ENCODE peak calls at places on chromosome 7, in four cellular contexts. E, U, P and H are unnamed samples.

GRCh38 chr7:135979674-135980660 is 2.8 kb upstream of the MTPN start:
- DNase-seq in E (no peak), U (no peak), P (no peak), H (no peak)

GRCh38 chr7:17580141-17580540 is 281.7 kb downstream of the AHR start:
- DNase-seq in E (no peak), U (no peak), P (no peak), H (no peak)

GRCh38 chr7:124456286-124456685 is 309.3 kb downstream of the GPR37 start:
- DNase-seq in E (no peak), U (no peak), P (no peak), H (no peak)

GRCh38 chr7:2954433-2954853 is 89.2 kb downstream of the CARD11 start:
- DNase-seq in E (no peak), U (no peak), P (no peak), H (no peak)

GRCh38 chr7:142508251-142508650 is 241.0 kb upstream of the PRSS1 start:
- DNase-seq in E (peak), U (no peak), P (no peak), H (no peak)

GRCh38 chr7:140212100-140212881 is 35.5 kb upstream of the KDM7A start:
- DNase-seq in E (no peak), U (no peak), P (no peak), H (no peak)

GRCh38 chr7:23712368-23713284 is 2.6 kb downstream of the STK31 start:
- DNase-seq in E (peak), U (peak), P (no peak), H (peak)

GRCh38 chr7:112079671-112080070 is 126.5 kb downstream of the DOCK4 start:
- DNase-seq in E (no peak), U (no peak), P (no peak), H (no peak)

GRCh38 chr7:107166702-107167426 is 1.9 kb upstream of the HBP1 start:
- DNase-seq in E (no peak), U (no peak), P (no peak), H (no peak)

GRCh38 chr7:25259487-25260243 is 31.4 kb upstream of the NPVF start:
- DNase-seq in E (peak), U (peak), P (peak), H (peak)

GRCh38 chr7:1536768-1537630 is 6.5 kb downstream of the MAFK start:
- DNase-seq in E (peak), U (no peak), P (no peak), H (peak)

GRCh38 chr7:93055543-93056107 is 62.2 kb downstream of the SAMD9 start:
- DNase-seq in E (no peak), U (peak), P (no peak), H (peak)

GRCh38 chr7:79489371-79489770 is 35.9 kb upstream of the MAGI2 start:
- DNase-seq in E (no peak), U (no peak), P (no peak), H (no peak)

GRCh38 chr7:103388469-103389140 is 41.2 kb downstream of the PSMC2 start:
- DNase-seq in E (no peak), U (no peak), P (no peak), H (peak)

GRCh38 chr7:2734761-2735571 is 47.0 kb downstream of the AMZ1 start:
- DNase-seq in E (no peak), U (no peak), P (no peak), H (no peak)

GRCh38 chr7:43232376-43232775 is 119.9 kb downstream of the HECW1 start:
- DNase-seq in E (no peak), U (no peak), P (no peak), H (no peak)

GRCh38 chr7:131250331-131250730 is 77.3 kb upstream of the MKLN1 start:
- DNase-seq in E (no peak), U (no peak), P (no peak), H (no peak)

GRCh38 chr7:23863209-23863798 is 153.3 kb downstream of the STK31 start:
- DNase-seq in E (peak), U (peak), P (no peak), H (peak)

GRCh38 chr7:112630565-112630964 is 149.8 kb downstream of the LSMEM1 start:
- DNase-seq in E (no peak), U (peak), P (no peak), H (no peak)

GRCh38 chr7:105617280-105618015 is 36.2 kb upstream of the EFCAB10 start:
- DNase-seq in E (no peak), U (no peak), P (no peak), H (no peak)

GRCh38 chr7:103499976-103500375 is 54.0 kb upstream of the SLC26A5 start:
- DNase-seq in E (no peak), U (no peak), P (no peak), H (no peak)

GRCh38 chr7:130454959-130455358 is 14.1 kb upstream of the CEP41 start:
- DNase-seq in E (no peak), U (no peak), P (no peak), H (no peak)

GRCh38 chr7:90655566-90655965 is 59.4 kb downstream of the CDK14 start:
- DNase-seq in E (no peak), U (no peak), P (no peak), H (no peak)

GRCh38 chr7:44961844-44962482 is 16.9 kb downstream of the MYO1G start:
- DNase-seq in E (no peak), U (no peak), P (no peak), H (no peak)

GRCh38 chr7:43362652-43363428 is 220.1 kb upstream of the STK17A start:
- DNase-seq in E (no peak), U (no peak), P (no peak), H (no peak)

GRCh38 chr7:116522247-116522646 is 2.6 kb upstream of the CAV1 start:
- DNase-seq in E (peak), U (peak), P (no peak), H (peak)

GRCh38 chr7:1457949-1458675 is 1.2 kb downstream of the MICALL2 start:
- DNase-seq in E (no peak), U (no peak), P (no peak), H (peak)

GRCh38 chr7:82624337-82624736 is 180.8 kb upstream of the CACNA2D1 start:
- DNase-seq in E (no peak), U (no peak), P (no peak), H (no peak)

GRCh38 chr7:2540641-2541051 is 14.7 kb downstream of the BRAT1 start:
- DNase-seq in E (no peak), U (no peak), P (no peak), H (no peak)

GRCh38 chr7:30931161-30931926 is 19.7 kb downstream of the AQP1 start:
- DNase-seq in E (no peak), U (no peak), P (no peak), H (no peak)

GRCh38 chr7:123871998-123872867 is 27.3 kb downstream of the HYAL4 start:
- DNase-seq in E (peak), U (peak), P (peak), H (peak)

GRCh38 chr7:96330193-96330592 is 8.3 kb upstream of the SLC25A13 start:
- DNase-seq in E (no peak), U (no peak), P (no peak), H (no peak)

GRCh38 chr7:46705416-46706255 is 784.6 kb upstream of the IGFBP3 start:
- DNase-seq in E (no peak), U (no peak), P (no peak), H (no peak)

GRCh38 chr7:80468931-80469714 is 42.7 kb downstream of the GNAT3 start:
- DNase-seq in E (no peak), U (no peak), P (no peak), H (no peak)

DNA sequence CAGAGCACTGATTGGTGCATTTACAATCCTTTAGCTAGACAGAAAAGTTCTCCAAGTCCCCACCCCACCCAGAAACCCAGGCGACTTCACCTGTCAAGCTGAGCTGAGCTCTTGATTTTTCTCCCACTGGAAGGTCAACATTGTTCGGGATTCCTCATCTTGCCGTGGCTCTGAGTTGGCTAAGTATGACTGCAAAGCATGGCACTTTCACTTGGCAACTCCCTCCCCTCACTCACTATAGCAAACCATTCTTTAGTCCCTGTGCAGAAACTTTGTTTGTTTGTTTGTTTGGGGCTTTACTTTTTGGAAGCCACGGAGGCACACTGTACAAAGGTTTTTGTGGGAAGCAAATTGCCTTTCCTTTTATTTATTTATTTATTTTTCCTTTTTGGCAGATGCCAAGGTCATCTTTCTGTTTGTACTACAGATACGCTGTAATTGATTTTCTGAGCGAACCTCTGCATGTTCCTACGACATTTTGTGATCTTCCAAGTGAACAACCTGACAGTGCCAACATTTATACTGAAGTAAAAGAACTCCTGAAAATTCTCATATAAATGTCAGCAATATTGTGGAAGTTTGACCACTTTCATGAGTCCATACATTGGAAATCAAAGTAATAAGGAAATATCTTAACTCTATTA is 86.9 kb upstream of the EEPD1 start:
- DNase-seq in E (no peak), U (no peak), P (no peak), H (no peak)
- TF ChIP-seq SIN3A in E (no peak), U (no peak), P (no peak), H (no peak)

DNA sequence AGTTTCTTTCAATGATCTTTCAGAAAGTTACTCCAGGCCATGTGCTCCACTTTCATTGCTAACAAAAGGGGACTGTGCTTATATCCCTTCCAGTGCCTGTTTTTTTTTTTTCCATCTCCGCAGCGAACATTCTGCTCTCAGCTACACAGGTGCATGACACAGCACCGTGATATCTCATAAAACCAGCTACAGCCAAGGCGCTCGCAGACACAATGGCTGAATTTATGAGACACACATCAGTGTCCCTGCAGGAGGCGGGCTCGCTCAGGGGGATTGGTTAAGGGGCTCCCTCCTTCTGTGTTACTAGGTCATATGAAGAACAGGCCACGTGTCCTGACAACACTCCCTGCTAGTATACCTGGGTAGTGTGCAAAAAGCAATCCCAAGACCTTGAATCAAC is 245.5 kb downstream of the SKAP2 start:
- DNase-seq in E (no peak), U (no peak), P (no peak), H (no peak)
- TF ChIP-seq SIN3A in E (no peak), U (no peak), P (no peak), H (no peak)

GRCh38 chr7:378041-378420 is 88.1 kb downstream of the FOXL3 start:
- DNase-seq in E (no peak), U (no peak), P (no peak), H (no peak)
- TF ChIP-seq SIN3A in E (no peak), U (no peak), P (no peak), H (no peak)

DNA sequence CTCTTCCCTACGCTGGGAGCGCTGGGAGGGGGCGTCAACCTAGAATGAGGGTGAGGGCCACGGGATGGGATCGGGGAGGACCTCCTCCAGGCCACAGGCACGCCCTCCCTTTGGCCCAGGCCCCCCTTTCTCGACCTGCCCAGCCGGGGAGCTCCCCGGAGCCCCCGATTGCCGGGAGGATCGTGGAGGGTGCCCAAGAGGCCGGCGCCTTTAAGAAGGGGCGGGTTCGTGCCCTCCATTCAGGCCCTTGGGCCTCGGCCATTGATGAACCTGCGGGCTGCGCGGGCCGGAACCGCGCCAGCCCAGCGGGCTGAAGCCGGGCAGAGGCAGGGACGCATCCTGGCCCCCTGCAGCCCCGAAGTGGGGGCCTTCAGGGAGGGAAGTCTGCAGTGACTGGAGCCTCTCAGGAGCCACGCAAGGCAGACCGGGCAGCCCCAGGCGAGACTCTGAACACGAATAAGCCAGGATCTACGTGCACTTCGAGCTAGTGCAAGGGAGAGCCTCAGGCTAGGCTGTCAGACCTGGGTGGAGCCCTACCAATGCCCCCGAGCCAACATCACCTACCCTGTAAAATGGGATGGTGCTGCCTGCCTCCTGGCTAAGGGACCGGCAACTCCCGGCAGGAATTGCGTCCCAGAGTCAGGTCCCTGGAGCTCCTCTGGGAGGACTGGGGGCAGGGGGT is 938 bp downstream of the SH2B2 start:
- DNase-seq in E (no peak), U (no peak), P (no peak), H (no peak)
- TF ChIP-seq SIN3A in E (no peak), U (no peak), P (no peak), H (no peak)